ENCODE peak calls at places on chromosomes 1 and 21, in nine cellular contexts. W is fibroblast of lung; B is mammary epithelial cell; V is neural crest cell; J is breast epithelium; T is nucleus accumbens; G is NCI-H510A treated with DMSO at 0.1 percent for 48 hours; P is effector memory CD4-positive, alpha-beta T cell; L is MM.1S. E is an unnamed sample.
A peak's percentile ranks its signal among the peaks of the same experiment; 100 is the strongest.

GRCh38 chr1:10943991-10944730 is 68.3 kb upstream of the TARDBP start:
- DNase-seq in V (no peak), G (peak; percentile 99), T (no peak), J (no peak), W (peak; percentile 34), B (no peak), P (no peak), L (no peak), E (peak; percentile 3)

GRCh38 chr1:193086342-193086741 is 18.9 kb downstream of the GLRX2 start:
- DNase-seq in B (no peak), T (no peak), V (no peak), L (no peak), W (no peak), J (no peak), P (no peak), G (no peak), E (no peak)

GRCh38 chr1:160665330-160666078 is 18.7 kb upstream of the SLAMF1 start:
- DNase-seq in T (no peak), P (no peak), J (no peak), W (no peak), V (no peak), L (peak; percentile 78), G (no peak), B (no peak), E (no peak)

GRCh38 chr1:13807213-13807612 is 107.2 kb downstream of the PRDM2 start:
- DNase-seq in L (no peak), W (peak; percentile 27), T (no peak), V (peak; percentile 43), J (peak; percentile 72), P (no peak), G (peak; percentile 39), B (no peak), E (peak; percentile 18)

GRCh38 chr1:219385786-219386427 is 212.2 kb downstream of the LYPLAL1 start:
- DNase-seq in P (no peak), J (no peak), W (peak; percentile 73), B (peak; percentile 48), G (peak; percentile 12), L (peak; percentile 62), V (peak; percentile 6), T (no peak), E (peak; percentile 70)

GRCh38 chr1:151238467-151238739 is 16.1 kb upstream of the PSMD4 start:
- DNase-seq in G (no peak), J (no peak), L (no peak), T (no peak), V (no peak), W (peak; percentile 89), B (peak; percentile 37), P (no peak), E (peak; percentile 58)

GRCh38 chr21:33299181-33299752 is 25.5 kb upstream of the IFNAR1 start:
- DNase-seq in V (no peak), L (peak; percentile 83), P (no peak), G (peak; percentile 34), J (no peak), W (no peak), B (peak; percentile 52), T (no peak), E (no peak)

GRCh38 chr1:229271448-229272120 is 673 bp downstream of the RAB4A start:
- DNase-seq in T (no peak), L (peak; percentile 68), V (no peak), B (no peak), P (no peak), W (peak; percentile 43), G (peak; percentile 35), J (no peak), E (no peak)

GRCh38 chr1:12159826-12160225 is 7.0 kb upstream of the TNFRSF1B start:
- DNase-seq in L (no peak), J (no peak), V (no peak), W (no peak), G (no peak), B (peak; percentile 20), T (no peak), P (peak; percentile 58), E (no peak)

GRCh38 chr1:24535021-24535424 is 20.9 kb upstream of the NCMAP start:
- DNase-seq in L (peak; percentile 88), P (peak; percentile 72), J (no peak), T (no peak), W (no peak), V (no peak), B (no peak), G (no peak), E (no peak)

GRCh38 chr1:30610917-30611316 is 112.5 kb downstream of the MATN1 start:
- DNase-seq in G (no peak), B (no peak), J (no peak), T (no peak), V (no peak), P (no peak), W (no peak), L (no peak), E (no peak)

GRCh38 chr1:240816472-240816871 is 204.5 kb upstream of the GREM2 start:
- DNase-seq in W (no peak), G (no peak), P (no peak), T (no peak), V (no peak), B (no peak), L (no peak), J (no peak), E (no peak)

GRCh38 chr1:116585886-116586285 is 15.1 kb upstream of the CD58 start:
- DNase-seq in B (no peak), G (no peak), W (no peak), V (no peak), L (no peak), T (no peak), J (no peak), P (no peak), E (no peak)

GRCh38 chr1:67290236-67290635 is 17.4 kb upstream of the IL12RB2 start:
- DNase-seq in G (no peak), L (no peak), B (no peak), W (no peak), V (no peak), P (no peak), J (no peak), T (no peak), E (no peak)

GRCh38 chr1:8423134-8423701 is 105.3 kb downstream of the SLC45A1 start:
- DNase-seq in J (no peak), P (peak; percentile 18), G (no peak), V (no peak), L (no peak), W (no peak), B (peak; percentile 25), T (no peak), E (peak; percentile 16)

GRCh38 chr1:74733616-74734484 is 898 bp downstream of the TYW3 start:
- DNase-seq in G (peak; percentile 93), P (no peak), V (peak; percentile 12), W (peak; percentile 85), L (peak; percentile 89), J (no peak), T (peak; percentile 34), B (peak; percentile 57), E (peak; percentile 82)

GRCh38 chr21:38448619-38449186 is 49.6 kb downstream of the ERG start:
- DNase-seq in P (no peak), L (no peak), W (no peak), G (peak; percentile 68), J (no peak), B (no peak), V (no peak), T (no peak), E (no peak)